ENCODE peak calls at places on chromosomes 5 and 9, in seven cellular contexts. Z, W, E, S, C, Y and F are unnamed samples.

GRCh38 chr9:125904155-125904841 is 157.1 kb downstream of the PBX3 start:
- DNase-seq in Z (no peak), W (peak; percentile 19), E (no peak), S (no peak), C (no peak), Y (peak; percentile 70), F (no peak)

GRCh38 chr9:106286249-106286648 is 576.7 kb upstream of the ZNF462 start:
- DNase-seq in Z (peak; percentile 55), W (no peak), E (no peak), S (no peak), C (no peak), Y (peak; percentile 51), F (no peak)

GRCh38 chr5:79346420-79346824 is 110.5 kb downstream of the JMY start:
- DNase-seq in Z (peak; percentile 63), W (peak; percentile 17), E (peak; percentile 56), S (no peak), C (no peak), Y (peak; percentile 95), F (no peak)

GRCh38 chr9:125161284-125161918 is 18.1 kb upstream of the SCAI start:
- DNase-seq in Z (no peak), W (peak; percentile 84), E (no peak), S (no peak), C (peak; percentile 31), Y (no peak), F (peak; percentile 70)

GRCh38 chr5:178426326-178427130 is 163.7 kb downstream of the COL23A1 start:
- DNase-seq in Z (no peak), W (no peak), E (no peak), S (no peak), C (no peak), Y (no peak), F (no peak)

GRCh38 chr9:131125038-131125287 is 423 bp upstream of the NUP214 start:
- DNase-seq in Z (no peak), W (no peak), E (no peak), S (no peak), C (no peak), Y (no peak), F (no peak)

GRCh38 chr5:177080265-177080664 is 6.5 kb upstream of the FGFR4 start:
- DNase-seq in Z (no peak), W (no peak), E (no peak), S (no peak), C (no peak), Y (no peak), F (no peak)

GRCh38 chr9:133529457-133529856 is 4.7 kb upstream of the MYMK start:
- DNase-seq in Z (no peak), W (no peak), E (no peak), S (no peak), C (no peak), Y (no peak), F (no peak)

GRCh38 chr9:13628526-13628925 is 349.0 kb upstream of the MPDZ start:
- DNase-seq in Z (no peak), W (no peak), E (no peak), S (no peak), C (no peak), Y (no peak), F (peak; percentile 70)

GRCh38 chr9:119044801-119045200 is 324.4 kb downstream of the BRINP1 start:
- DNase-seq in Z (no peak), W (no peak), E (no peak), S (no peak), C (no peak), Y (no peak), F (no peak)

GRCh38 chr9:93918071-93918470 is 37.1 kb downstream of the BARX1 start:
- DNase-seq in Z (no peak), W (no peak), E (no peak), S (no peak), C (no peak), Y (no peak), F (no peak)

GRCh38 chr9:130987738-130988399 is 21.1 kb upstream of the LAMC3 start:
- DNase-seq in Z (no peak), W (no peak), E (no peak), S (no peak), C (no peak), Y (no peak), F (no peak)

GRCh38 chr9:33161011-33161588 is 6.0 kb downstream of the B4GALT1 start:
- DNase-seq in Z (peak; percentile 98), W (peak; percentile 96), E (peak; percentile 88), S (peak; percentile 68), C (peak; percentile 70), Y (peak; percentile 93), F (peak; percentile 95)

GRCh38 chr5:13957032-13957645 is 12.7 kb upstream of the DNAH5 start:
- DNase-seq in Z (peak; percentile 73), W (peak; percentile 69), E (peak; percentile 41), S (peak; percentile 42), C (no peak), Y (peak; percentile 91), F (peak; percentile 77)

GRCh38 chr9:38068616-38068865 is 486 bp downstream of the SHB start:
- DNase-seq in Z (peak; percentile 71), W (peak; percentile 53), E (no peak), S (peak; percentile 67), C (no peak), Y (peak; percentile 29), F (peak; percentile 71)

GRCh38 chr5:122142480-122142879 is 13.1 kb downstream of the ZNF474 start:
- DNase-seq in Z (peak; percentile 90), W (no peak), E (no peak), S (no peak), C (no peak), Y (peak; percentile 69), F (no peak)

GRCh38 chr9:124013263-124014211 is 2.0 kb downstream of the LHX2 start:
- DNase-seq in Z (no peak), W (no peak), E (no peak), S (no peak), C (no peak), Y (no peak), F (no peak)

GRCh38 chr5:26727916-26728315 is 310.5 kb downstream of the CDH9 start:
- DNase-seq in Z (no peak), W (no peak), E (no peak), S (no peak), C (no peak), Y (no peak), F (no peak)

GRCh38 chr9:128903079-128903461 is 17.7 kb upstream of the PHYHD1 start:
- DNase-seq in Z (no peak), W (no peak), E (no peak), S (no peak), C (no peak), Y (no peak), F (no peak)

GRCh38 chr5:140561753-140562523 is 2.5 kb downstream of the APBB3 start:
- DNase-seq in Z (no peak), W (no peak), E (no peak), S (no peak), C (no peak), Y (no peak), F (no peak)

GRCh38 chr5:81354093-81354492 is 39.8 kb downstream of the ACOT12 start:
- DNase-seq in Z (no peak), W (no peak), E (no peak), S (no peak), C (no peak), Y (no peak), F (no peak)

GRCh38 chr9:35606138-35606504 is 1.1 kb downstream of the TESK1 start:
- DNase-seq in Z (no peak), W (peak; percentile 2), E (no peak), S (no peak), C (no peak), Y (no peak), F (peak; percentile 11)

GRCh38 chr5:147902606-147903115 is 3.7 kb downstream of the C5orf46 start:
- DNase-seq in Z (no peak), W (peak; percentile 36), E (no peak), S (no peak), C (no peak), Y (no peak), F (no peak)

GRCh38 chr5:54986269-54986654 is 869 bp upstream of the ESM1 start:
- DNase-seq in Z (no peak), W (peak; percentile 70), E (no peak), S (no peak), C (no peak), Y (no peak), F (no peak)
- H3K4me3 ChIP-seq in Z (no peak overlapping the region), W (no peak overlapping the region), E (no peak overlapping the region), S (no peak overlapping the region), C (no peak overlapping the region), Y (peak overlapping the region; percentile 62), F (no peak overlapping the region)

GRCh38 chr9:121206516-121207370 is 5.1 kb upstream of the RAB14 start:
- DNase-seq in Z (peak; percentile 62), W (no peak), E (no peak), S (peak; percentile 51), C (no peak), Y (no peak), F (peak; percentile 51)
- TF ChIP-seq CTCF in Z (no peak), W (no peak), E (no peak), S (no peak), C (no peak), Y (no peak), F (no peak)

GRCh38 chr9:95055851-95056551 is 261.5 kb downstream of the FANCC start:
- DNase-seq in Z (peak; percentile 65), W (peak; percentile 50), E (no peak), S (no peak), C (peak; percentile 42), Y (no peak), F (peak; percentile 69)

GRCh38 chr9:95058795-95059386 is 258.6 kb downstream of the FANCC start:
- DNase-seq in Z (peak; percentile 23), W (no peak), E (no peak), S (no peak), C (no peak), Y (no peak), F (no peak)

GRCh38 chr9:95057121-95057520 is 260.4 kb downstream of the FANCC start:
- DNase-seq in Z (peak; percentile 42), W (peak; percentile 31), E (no peak), S (no peak), C (no peak), Y (no peak), F (no peak)

GRCh38 chr9:95060246-95060645 is 257.3 kb downstream of the FANCC start:
- DNase-seq in Z (no peak), W (no peak), E (no peak), S (no peak), C (no peak), Y (no peak), F (no peak)

DNA sequence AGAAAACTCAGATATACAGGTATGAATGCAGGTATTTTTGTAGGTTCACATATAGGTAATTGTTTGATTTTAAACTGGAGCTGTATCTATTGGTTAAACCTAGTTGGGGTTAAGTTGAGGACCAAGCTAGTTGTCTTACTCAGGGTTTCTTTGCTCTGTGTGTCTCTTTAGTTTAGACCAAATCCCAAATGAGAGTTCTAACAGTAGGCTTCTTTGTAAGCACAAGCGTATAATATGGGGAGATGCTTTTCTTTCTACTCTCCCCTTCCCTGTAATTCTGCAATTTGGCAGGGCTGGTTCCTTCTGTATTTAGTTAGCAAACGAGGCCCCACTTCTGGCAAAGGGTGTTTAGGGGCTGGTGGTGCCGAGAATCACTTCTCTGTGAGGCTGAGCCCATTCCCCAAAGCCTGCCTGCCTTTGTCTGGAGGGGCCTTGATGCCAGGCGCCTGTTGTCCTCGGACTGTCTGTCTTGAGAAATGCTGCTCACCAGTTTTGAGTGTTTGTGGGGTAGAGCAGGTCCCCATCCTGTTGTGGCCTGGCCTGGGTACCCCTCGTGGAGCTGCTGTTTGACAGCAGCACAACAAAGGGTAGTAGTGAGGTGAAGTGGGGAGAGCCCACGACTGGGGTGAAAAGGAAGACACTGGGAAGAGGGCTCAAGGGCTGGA is 259.3 kb downstream of the FANCC start:
- DNase-seq in Z (no peak), W (no peak), E (no peak), S (no peak), C (no peak), Y (no peak), F (no peak)
- H3K4me3 ChIP-seq in Z (no peak overlapping the region), W (no peak overlapping the region), E (no peak overlapping the region), S (no peak overlapping the region), C (peak overlapping the region; percentile 47), Y (no peak overlapping the region), F (no peak overlapping the region)

GRCh38 chr5:150214289-150214688 is 24.4 kb downstream of the SLC6A7 start:
- DNase-seq in Z (peak; percentile 16), W (peak; percentile 83), E (no peak), S (no peak), C (peak; percentile 64), Y (no peak), F (peak; percentile 31)
- TF ChIP-seq CTCF in Z (peak; percentile 31), W (peak; percentile 60), E (no peak), S (no peak), C (no peak), Y (no peak), F (peak; percentile 36)